ENCODE peak calls at places on chromosomes 13 and 19, in eight cellular contexts. G, W, V, M, U, F, Q and N are unnamed samples.
A peak's percentile ranks its signal among the peaks of the same experiment; 100 is the strongest.

GRCh38 chr19:1856698-1857603 is 6.4 kb downstream of the KLF16 start:
- DNase-seq in G (peak; percentile 88), W (peak; percentile 47), V (peak; percentile 89), M (peak; percentile 79), U (peak; percentile 95), F (peak; percentile 76), Q (peak; percentile 89), N (no peak)

GRCh38 chr19:47762615-47763308 is 15.7 kb upstream of the SELENOW start:
- DNase-seq in G (peak; percentile 70), W (no peak), V (no peak), M (no peak), U (no peak), F (no peak), Q (no peak), N (no peak)

GRCh38 chr19:9793051-9793591 is 24.6 kb upstream of the ZNF846 start:
- DNase-seq in G (no peak), W (no peak), V (peak; percentile 60), M (no peak), U (peak; percentile 75), F (no peak), Q (no peak), N (no peak)

GRCh38 chr13:25111557-25111956 is 15.6 kb downstream of the PABPC3 start:
- DNase-seq in G (no peak), W (no peak), V (no peak), M (no peak), U (no peak), F (no peak), Q (no peak), N (no peak)

GRCh38 chr13:27619711-27620376 is 485 bp downstream of the LNX2 start:
- DNase-seq in G (peak; percentile 57), W (no peak), V (peak; percentile 51), M (no peak), U (no peak), F (no peak), Q (peak; percentile 68), N (no peak)

GRCh38 chr13:60411983-60412382 is 15.0 kb downstream of the TDRD3 start:
- DNase-seq in G (no peak), W (no peak), V (peak; percentile 4), M (no peak), U (no peak), F (no peak), Q (no peak), N (no peak)

GRCh38 chr19:12656899-12657571 is 9.5 kb downstream of the MAN2B1 start:
- DNase-seq in G (no peak), W (no peak), V (no peak), M (no peak), U (no peak), F (peak; percentile 95), Q (peak; percentile 64), N (no peak)

GRCh38 chr13:95197548-95197947 is 103.7 kb downstream of the ABCC4 start:
- DNase-seq in G (no peak), W (no peak), V (no peak), M (no peak), U (no peak), F (no peak), Q (no peak), N (no peak)

GRCh38 chr19:4012092-4012974 is 4.8 kb downstream of the PIAS4 start:
- DNase-seq in G (no peak), W (no peak), V (no peak), M (no peak), U (peak; percentile 54), F (no peak), Q (no peak), N (no peak)